ENCODE peak calls at places on chromosomes 13 and 19, in eight cellular contexts. A is tibial nerve, E is AG04449, V is A549, R is psoas muscle, J is GM06990, M is cardiac muscle cell, B is prostate gland. H is an unnamed sample.

GRCh38 chr13:89755729-89756492 is 1591.6 kb upstream of the MIR17HG start:
- DNase-seq in V (no peak), R (no peak), J (no peak), A (no peak), E (no peak), M (no peak), B (no peak), H (no peak)

GRCh38 chr19:19338082-19338481 is 17.5 kb downstream of the MAU2 start:
- DNase-seq in M (no peak), A (no peak), J (no peak), E (no peak), R (no peak), V (no peak), B (no peak), H (no peak)

GRCh38 chr13:90105276-90105675 is 1242.2 kb upstream of the MIR17HG start:
- DNase-seq in J (no peak), R (no peak), V (no peak), M (peak; percentile 6), B (no peak), E (no peak), A (no peak), H (no peak)

GRCh38 chr19:51702754-51703654 is 9.9 kb downstream of the SPACA6 start:
- DNase-seq in J (no peak), V (no peak), M (no peak), R (no peak), E (no peak), A (peak; percentile 32), B (peak; percentile 73), H (no peak)

GRCh38 chr13:40456397-40456958 is 210.0 kb downstream of the FOXO1 start:
- DNase-seq in V (no peak), B (no peak), E (no peak), R (no peak), J (no peak), A (no peak), M (no peak), H (no peak)

GRCh38 chr19:16920816-16921529 is 32.2 kb downstream of the F2RL3 start:
- DNase-seq in V (no peak), M (peak; percentile 85), J (no peak), E (peak; percentile 33), B (peak; percentile 30), R (peak; percentile 36), A (no peak), H (no peak)

GRCh38 chr13:68927387-68928026 is 1180.1 kb upstream of the ATXN8OS start:
- DNase-seq in M (no peak), J (no peak), E (no peak), R (no peak), A (no peak), V (peak; percentile 35), B (no peak), H (no peak)

GRCh38 chr19:6092329-6093286 is 17.7 kb downstream of the RFX2 start:
- DNase-seq in E (no peak), R (peak; percentile 87), J (no peak), B (peak; percentile 89), V (peak; percentile 77), M (peak; percentile 77), A (peak; percentile 61), H (no peak)

GRCh38 chr13:105787518-105788085 is 747.9 kb downstream of the EFNB2 start:
- DNase-seq in M (no peak), E (no peak), R (no peak), B (peak; percentile 58), V (no peak), A (no peak), J (no peak), H (no peak)

GRCh38 chr13:41148421-41149283 is 16.1 kb upstream of the KBTBD6 start:
- DNase-seq in B (no peak), J (no peak), V (peak; percentile 17), R (no peak), E (no peak), M (no peak), A (no peak), H (no peak)

GRCh38 chr13:99980201-99981114 is 1.1 kb upstream of the ZIC2 start:
- DNase-seq in J (peak; percentile 67), B (peak; percentile 32), E (no peak), V (peak; percentile 87), A (no peak), R (peak; percentile 77), M (peak; percentile 71), H (no peak)

GRCh38 chr19:17125728-17126677 is 50.4 kb downstream of the MYO9B start:
- DNase-seq in A (peak; percentile 58), V (no peak), R (peak; percentile 71), E (no peak), B (no peak), J (peak; percentile 88), M (peak; percentile 52), H (peak; percentile 81)

GRCh38 chr19:33124207-33125098 is 7.5 kb upstream of the WDR88 start:
- DNase-seq in V (no peak), J (no peak), E (no peak), M (no peak), R (no peak), B (no peak), A (no peak), H (no peak)

GRCh38 chr19:51737924-51738323 is 13.8 kb downstream of the FPR1 start:
- DNase-seq in A (no peak), R (no peak), V (no peak), J (no peak), E (no peak), M (no peak), B (no peak), H (no peak)

GRCh38 chr13:60402022-60402421 is 5.0 kb downstream of the TDRD3 start:
- DNase-seq in V (peak; percentile 36), A (no peak), J (no peak), M (no peak), R (no peak), E (no peak), B (no peak), H (no peak)

GRCh38 chr13:76975863-76976262 is 16.0 kb upstream of the CLN5 start:
- DNase-seq in A (no peak), M (no peak), R (no peak), J (no peak), E (no peak), B (no peak), V (no peak), H (no peak)

DNA sequence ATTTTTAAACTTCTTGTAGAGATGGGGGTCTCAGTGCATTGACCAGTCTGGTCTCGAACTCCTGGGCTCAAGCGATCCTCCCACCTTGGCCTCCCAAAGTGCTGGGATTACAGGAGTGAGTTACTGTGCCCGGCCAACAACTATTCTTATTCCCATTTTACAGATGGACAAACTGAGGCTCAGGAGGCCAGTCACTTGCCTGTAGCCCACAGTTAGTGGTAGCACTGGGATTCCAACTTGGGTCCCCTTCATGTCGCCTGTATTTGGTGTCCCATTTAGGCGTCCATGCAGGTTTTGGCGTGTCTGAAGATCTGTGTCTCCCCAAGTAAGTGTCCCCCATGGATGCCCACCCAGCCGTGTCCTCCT is 791 bp upstream of the AXL start:
- DNase-seq in J (no peak), B (no peak), E (no peak), R (no peak), M (no peak), V (no peak), A (no peak), H (no peak)
- H3K4me3 ChIP-seq in J (no peak overlapping the region), B (peak overlapping the region; percentile 52), E (peak overlapping the region; percentile 90), R (peak overlapping the region; percentile 36), M (peak overlapping the region; percentile 42), V (peak overlapping the region; percentile 61), A (no peak overlapping the region), H (no peak overlapping the region)

DNA sequence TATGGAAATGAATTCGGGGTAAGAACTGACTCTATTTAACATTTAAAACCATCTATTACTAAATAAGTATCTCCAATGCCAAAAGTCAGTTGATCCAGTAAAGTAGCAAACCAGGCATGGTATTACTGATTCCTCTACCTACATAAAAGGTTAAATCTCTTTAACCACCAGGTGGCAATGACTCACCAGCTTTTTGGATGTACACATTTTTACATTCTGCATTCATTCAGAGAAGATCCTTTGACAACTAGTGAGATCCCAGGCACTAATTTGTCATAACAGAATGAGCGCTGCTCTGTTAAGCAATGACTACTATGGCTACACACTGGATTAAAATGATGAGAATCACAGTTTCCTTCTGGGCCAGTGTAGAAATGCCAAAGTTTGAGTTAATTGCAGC is 329.8 kb upstream of the GPC6 start:
- DNase-seq in V (peak; percentile 5), M (peak; percentile 67), J (no peak), B (no peak), E (no peak), R (no peak), A (no peak), H (no peak)
- TF ChIP-seq CTCF in V (no peak), M (peak; percentile 25), J (no peak), B (peak; percentile 10), E (no peak), R (no peak), A (no peak), H (no peak)

GRCh38 chr13:51816604-51817254 is 12.8 kb upstream of the DHRS12 start:
- DNase-seq in M (no peak), B (no peak), R (no peak), J (no peak), A (no peak), V (peak; percentile 40), E (no peak), H (no peak)

GRCh38 chr13:51814071-51814470 is 10.1 kb upstream of the DHRS12 start:
- DNase-seq in R (no peak), V (no peak), A (no peak), B (no peak), E (no peak), J (no peak), M (no peak), H (no peak)

GRCh38 chr13:51815848-51816247 is 11.9 kb upstream of the DHRS12 start:
- DNase-seq in B (no peak), A (no peak), E (no peak), V (no peak), M (no peak), J (no peak), R (no peak), H (no peak)

GRCh38 chr13:51817717-51818116 is 13.8 kb upstream of the DHRS12 start:
- DNase-seq in M (no peak), E (no peak), V (no peak), A (no peak), R (no peak), J (no peak), B (no peak), H (no peak)

GRCh38 chr13:51814825-51815650 is 11.1 kb upstream of the DHRS12 start:
- DNase-seq in B (peak; percentile 55), R (peak; percentile 68), J (peak; percentile 58), M (peak; percentile 74), A (peak; percentile 74), E (no peak), V (peak; percentile 45), H (no peak)
- H3K4me3 ChIP-seq in B (no peak overlapping the region), R (peak overlapping the region; percentile 22), J (no peak overlapping the region), M (no peak overlapping the region), A (peak overlapping the region; percentile 28), E (peak overlapping the region; percentile 45), V (peak overlapping the region; percentile 8), H (peak overlapping the region; percentile 10)

DNA sequence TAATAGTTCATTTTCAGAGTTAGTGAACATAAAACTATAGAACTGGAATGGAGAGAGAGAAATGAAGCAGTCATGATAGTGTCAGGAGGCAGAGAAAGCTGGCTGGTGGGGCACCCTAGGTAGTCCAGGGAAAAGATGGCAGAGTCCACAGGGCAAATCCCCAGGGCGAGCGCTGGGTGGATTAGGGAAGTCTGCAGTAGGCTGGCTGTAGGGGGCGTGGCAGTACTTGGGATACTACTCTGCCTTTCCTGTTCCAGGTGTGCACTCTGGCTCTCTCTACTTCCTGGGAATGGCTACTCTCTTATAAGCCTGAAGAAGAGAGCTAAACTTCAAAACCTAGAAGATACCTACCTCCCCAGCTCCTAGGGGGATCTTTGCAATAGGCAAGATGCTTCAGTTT is 232.9 kb upstream of the SLC10A2 start:
- DNase-seq in B (no peak), J (no peak), M (no peak), E (no peak), A (no peak), V (no peak), R (no peak), H (no peak)
- TF ChIP-seq CTCF in B (no peak), J (no peak), M (no peak), E (no peak), A (no peak), V (no peak), R (no peak), H (no peak)